ENCODE peak calls at places on chromosomes 4 and X, in ten cellular contexts. One of them, this sample, is unnamed.

GRCh38 chr4:56909083-56909981 is 1.6 kb downstream of the REST start:
- DNase-seq in right atrium auricular region: peak
- DNase-seq in activated effector memory CD4-positive, alpha-beta T cell treated with Interleukin-2 at 50 U/mL for 16 hours: no peak
- DNase-seq in lower leg skin: peak
- DNase-seq in CD4-positive, alpha-beta T cell: peak
- DNase-seq in activated CD8-positive, alpha-beta memory T cell treated with anti-CD3 and anti-CD28 coated beads for 48 hours: peak
- DNase-seq in stimulated activated CD4-positive, alpha-beta T cell treated with anti-CD3 and anti-CD28 coated beads, TNF-alpha, amount 100 ng/mL, for 1 hour: no peak
- DNase-seq in fibroblast of gingiva: peak
- DNase-seq in endothelial cell of umbilical vein: peak
- DNase-seq in activated CD4-positive, alpha-beta T cell treated with anti-CD3 and anti-CD28 coated beads, Interleukin-2, amount 50 U/mL, for 4 hours: peak
- DNase-seq in this sample: peak

GRCh38 chr4:150997141-150997540 is 17.9 kb downstream of the LRBA start:
- DNase-seq in right atrium auricular region: no peak
- DNase-seq in activated effector memory CD4-positive, alpha-beta T cell treated with Interleukin-2 at 50 U/mL for 16 hours: no peak
- DNase-seq in lower leg skin: no peak
- DNase-seq in CD4-positive, alpha-beta T cell: no peak
- DNase-seq in activated CD8-positive, alpha-beta memory T cell treated with anti-CD3 and anti-CD28 coated beads for 48 hours: no peak
- DNase-seq in stimulated activated CD4-positive, alpha-beta T cell treated with anti-CD3 and anti-CD28 coated beads, TNF-alpha, amount 100 ng/mL, for 1 hour: no peak
- DNase-seq in fibroblast of gingiva: no peak
- DNase-seq in endothelial cell of umbilical vein: no peak
- DNase-seq in activated CD4-positive, alpha-beta T cell treated with anti-CD3 and anti-CD28 coated beads, Interleukin-2, amount 50 U/mL, for 4 hours: no peak
- DNase-seq in this sample: no peak

GRCh38 chr4:6250235-6250983 is 19.2 kb upstream of the WFS1 start:
- DNase-seq in right atrium auricular region: no peak
- DNase-seq in activated effector memory CD4-positive, alpha-beta T cell treated with Interleukin-2 at 50 U/mL for 16 hours: no peak
- DNase-seq in lower leg skin: no peak
- DNase-seq in CD4-positive, alpha-beta T cell: no peak
- DNase-seq in activated CD8-positive, alpha-beta memory T cell treated with anti-CD3 and anti-CD28 coated beads for 48 hours: no peak
- DNase-seq in stimulated activated CD4-positive, alpha-beta T cell treated with anti-CD3 and anti-CD28 coated beads, TNF-alpha, amount 100 ng/mL, for 1 hour: no peak
- DNase-seq in fibroblast of gingiva: peak
- DNase-seq in endothelial cell of umbilical vein: peak
- DNase-seq in activated CD4-positive, alpha-beta T cell treated with anti-CD3 and anti-CD28 coated beads, Interleukin-2, amount 50 U/mL, for 4 hours: no peak
- DNase-seq in this sample: peak

GRCh38 chrX:132749406-132749805 is 209.0 kb downstream of the HS6ST2 start:
- DNase-seq in right atrium auricular region: no peak
- DNase-seq in activated effector memory CD4-positive, alpha-beta T cell treated with Interleukin-2 at 50 U/mL for 16 hours: no peak
- DNase-seq in lower leg skin: no peak
- DNase-seq in CD4-positive, alpha-beta T cell: no peak
- DNase-seq in activated CD8-positive, alpha-beta memory T cell treated with anti-CD3 and anti-CD28 coated beads for 48 hours: no peak
- DNase-seq in stimulated activated CD4-positive, alpha-beta T cell treated with anti-CD3 and anti-CD28 coated beads, TNF-alpha, amount 100 ng/mL, for 1 hour: no peak
- DNase-seq in fibroblast of gingiva: no peak
- DNase-seq in endothelial cell of umbilical vein: no peak
- DNase-seq in activated CD4-positive, alpha-beta T cell treated with anti-CD3 and anti-CD28 coated beads, Interleukin-2, amount 50 U/mL, for 4 hours: no peak
- DNase-seq in this sample: no peak

GRCh38 chr4:98939892-98940298 is 11.0 kb upstream of the EIF4E start:
- DNase-seq in right atrium auricular region: no peak
- DNase-seq in activated effector memory CD4-positive, alpha-beta T cell treated with Interleukin-2 at 50 U/mL for 16 hours: no peak
- DNase-seq in lower leg skin: no peak
- DNase-seq in CD4-positive, alpha-beta T cell: no peak
- DNase-seq in activated CD8-positive, alpha-beta memory T cell treated with anti-CD3 and anti-CD28 coated beads for 48 hours: no peak
- DNase-seq in stimulated activated CD4-positive, alpha-beta T cell treated with anti-CD3 and anti-CD28 coated beads, TNF-alpha, amount 100 ng/mL, for 1 hour: no peak
- DNase-seq in fibroblast of gingiva: peak
- DNase-seq in endothelial cell of umbilical vein: peak
- DNase-seq in activated CD4-positive, alpha-beta T cell treated with anti-CD3 and anti-CD28 coated beads, Interleukin-2, amount 50 U/mL, for 4 hours: no peak
- DNase-seq in this sample: peak

GRCh38 chr4:138450546-138450945 is 208.4 kb upstream of the SLC7A11 start:
- DNase-seq in right atrium auricular region: no peak
- DNase-seq in activated effector memory CD4-positive, alpha-beta T cell treated with Interleukin-2 at 50 U/mL for 16 hours: no peak
- DNase-seq in lower leg skin: no peak
- DNase-seq in CD4-positive, alpha-beta T cell: no peak
- DNase-seq in activated CD8-positive, alpha-beta memory T cell treated with anti-CD3 and anti-CD28 coated beads for 48 hours: no peak
- DNase-seq in stimulated activated CD4-positive, alpha-beta T cell treated with anti-CD3 and anti-CD28 coated beads, TNF-alpha, amount 100 ng/mL, for 1 hour: no peak
- DNase-seq in fibroblast of gingiva: no peak
- DNase-seq in endothelial cell of umbilical vein: no peak
- DNase-seq in activated CD4-positive, alpha-beta T cell treated with anti-CD3 and anti-CD28 coated beads, Interleukin-2, amount 50 U/mL, for 4 hours: no peak
- DNase-seq in this sample: no peak

GRCh38 chrX:133561251-133561650 is 146.0 kb upstream of the GPC4 start:
- DNase-seq in right atrium auricular region: no peak
- DNase-seq in activated effector memory CD4-positive, alpha-beta T cell treated with Interleukin-2 at 50 U/mL for 16 hours: no peak
- DNase-seq in lower leg skin: no peak
- DNase-seq in CD4-positive, alpha-beta T cell: no peak
- DNase-seq in activated CD8-positive, alpha-beta memory T cell treated with anti-CD3 and anti-CD28 coated beads for 48 hours: no peak
- DNase-seq in stimulated activated CD4-positive, alpha-beta T cell treated with anti-CD3 and anti-CD28 coated beads, TNF-alpha, amount 100 ng/mL, for 1 hour: no peak
- DNase-seq in fibroblast of gingiva: no peak
- DNase-seq in endothelial cell of umbilical vein: no peak
- DNase-seq in activated CD4-positive, alpha-beta T cell treated with anti-CD3 and anti-CD28 coated beads, Interleukin-2, amount 50 U/mL, for 4 hours: no peak
- DNase-seq in this sample: no peak

GRCh38 chrX:72247206-72247944 is 8.5 kb upstream of the ERCC6L start:
- DNase-seq in right atrium auricular region: no peak
- DNase-seq in activated effector memory CD4-positive, alpha-beta T cell treated with Interleukin-2 at 50 U/mL for 16 hours: no peak
- DNase-seq in lower leg skin: no peak
- DNase-seq in CD4-positive, alpha-beta T cell: no peak
- DNase-seq in activated CD8-positive, alpha-beta memory T cell treated with anti-CD3 and anti-CD28 coated beads for 48 hours: no peak
- DNase-seq in stimulated activated CD4-positive, alpha-beta T cell treated with anti-CD3 and anti-CD28 coated beads, TNF-alpha, amount 100 ng/mL, for 1 hour: no peak
- DNase-seq in fibroblast of gingiva: no peak
- DNase-seq in endothelial cell of umbilical vein: peak
- DNase-seq in activated CD4-positive, alpha-beta T cell treated with anti-CD3 and anti-CD28 coated beads, Interleukin-2, amount 50 U/mL, for 4 hours: no peak
- DNase-seq in this sample: peak

GRCh38 chr4:80201326-80202151 is 4.2 kb downstream of the PRDM8 start:
- DNase-seq in right atrium auricular region: no peak
- DNase-seq in activated effector memory CD4-positive, alpha-beta T cell treated with Interleukin-2 at 50 U/mL for 16 hours: peak
- DNase-seq in lower leg skin: no peak
- DNase-seq in CD4-positive, alpha-beta T cell: peak
- DNase-seq in activated CD8-positive, alpha-beta memory T cell treated with anti-CD3 and anti-CD28 coated beads for 48 hours: no peak
- DNase-seq in stimulated activated CD4-positive, alpha-beta T cell treated with anti-CD3 and anti-CD28 coated beads, TNF-alpha, amount 100 ng/mL, for 1 hour: peak
- DNase-seq in fibroblast of gingiva: peak
- DNase-seq in endothelial cell of umbilical vein: peak
- DNase-seq in activated CD4-positive, alpha-beta T cell treated with anti-CD3 and anti-CD28 coated beads, Interleukin-2, amount 50 U/mL, for 4 hours: peak
- DNase-seq in this sample: no peak

GRCh38 chr4:185265942-185266341 is 56.5 kb downstream of the SNX25 start:
- DNase-seq in right atrium auricular region: no peak
- DNase-seq in activated effector memory CD4-positive, alpha-beta T cell treated with Interleukin-2 at 50 U/mL for 16 hours: no peak
- DNase-seq in lower leg skin: no peak
- DNase-seq in CD4-positive, alpha-beta T cell: no peak
- DNase-seq in activated CD8-positive, alpha-beta memory T cell treated with anti-CD3 and anti-CD28 coated beads for 48 hours: no peak
- DNase-seq in stimulated activated CD4-positive, alpha-beta T cell treated with anti-CD3 and anti-CD28 coated beads, TNF-alpha, amount 100 ng/mL, for 1 hour: no peak
- DNase-seq in fibroblast of gingiva: no peak
- DNase-seq in endothelial cell of umbilical vein: no peak
- DNase-seq in activated CD4-positive, alpha-beta T cell treated with anti-CD3 and anti-CD28 coated beads, Interleukin-2, amount 50 U/mL, for 4 hours: no peak
- DNase-seq in this sample: no peak

GRCh38 chr4:71110499-71110898 is 117.0 kb downstream of the DCK start:
- DNase-seq in right atrium auricular region: no peak
- DNase-seq in activated effector memory CD4-positive, alpha-beta T cell treated with Interleukin-2 at 50 U/mL for 16 hours: no peak
- DNase-seq in lower leg skin: no peak
- DNase-seq in CD4-positive, alpha-beta T cell: no peak
- DNase-seq in activated CD8-positive, alpha-beta memory T cell treated with anti-CD3 and anti-CD28 coated beads for 48 hours: no peak
- DNase-seq in stimulated activated CD4-positive, alpha-beta T cell treated with anti-CD3 and anti-CD28 coated beads, TNF-alpha, amount 100 ng/mL, for 1 hour: no peak
- DNase-seq in fibroblast of gingiva: no peak
- DNase-seq in endothelial cell of umbilical vein: no peak
- DNase-seq in activated CD4-positive, alpha-beta T cell treated with anti-CD3 and anti-CD28 coated beads, Interleukin-2, amount 50 U/mL, for 4 hours: no peak
- DNase-seq in this sample: no peak

GRCh38 chrX:139113682-139114081 is 402.2 kb upstream of the FGF13 start:
- DNase-seq in right atrium auricular region: no peak
- DNase-seq in activated effector memory CD4-positive, alpha-beta T cell treated with Interleukin-2 at 50 U/mL for 16 hours: no peak
- DNase-seq in lower leg skin: no peak
- DNase-seq in CD4-positive, alpha-beta T cell: no peak
- DNase-seq in activated CD8-positive, alpha-beta memory T cell treated with anti-CD3 and anti-CD28 coated beads for 48 hours: no peak
- DNase-seq in stimulated activated CD4-positive, alpha-beta T cell treated with anti-CD3 and anti-CD28 coated beads, TNF-alpha, amount 100 ng/mL, for 1 hour: no peak
- DNase-seq in fibroblast of gingiva: no peak
- DNase-seq in endothelial cell of umbilical vein: no peak
- DNase-seq in activated CD4-positive, alpha-beta T cell treated with anti-CD3 and anti-CD28 coated beads, Interleukin-2, amount 50 U/mL, for 4 hours: no peak
- DNase-seq in this sample: no peak

This sample was measured in fibroblast of the conjunctiva.